ENCODE peak calls at places on chromosomes 6 and 20, in seven cellular contexts. H is H1, Q is endothelial cell of umbilical vein, B is K562, O is HCT116, L is GM12878, G is HepG2. U is an unnamed sample. For H3K4me1, the result is how much of the 10 kb centered on the place peaks cover.

GRCh38 chr6:157632821-157633220 is 190.2 kb upstream of the SNX9 start:
- DNase-seq in H (no peak), Q (no peak), B (no peak), O (no peak), L (no peak), G (no peak), U (no peak)

GRCh38 chr6:19150307-19150706 is 686.9 kb upstream of the ID4 start:
- DNase-seq in H (no peak), Q (no peak), B (no peak), O (no peak), L (no peak), G (no peak), U (no peak)

GRCh38 chr6:123636771-123637170 is at the start of gene TRDN:
- DNase-seq in H (no peak), Q (no peak), B (no peak), O (no peak), L (no peak), G (no peak), U (peak)

GRCh38 chr20:59149678-59150504 is 13.7 kb upstream of the ZNF831 start:
- DNase-seq in H (no peak), Q (no peak), B (no peak), O (no peak), L (no peak), G (no peak), U (no peak)

GRCh38 chr6:17012421-17013225 is 89.2 kb upstream of the STMND1 start:
- DNase-seq in H (peak), Q (peak), B (no peak), O (no peak), L (no peak), G (no peak), U (peak)

GRCh38 chr6:44478158-44478557 is 90.7 kb downstream of the CDC5L start:
- DNase-seq in H (no peak), Q (no peak), B (no peak), O (no peak), L (no peak), G (no peak), U (no peak)

GRCh38 chr6:136579800-136580199 is 29.6 kb upstream of the MAP7 start:
- DNase-seq in H (no peak), Q (no peak), B (no peak), O (no peak), L (no peak), G (no peak), U (no peak)

GRCh38 chr6:100346203-100346602 is 118.5 kb downstream of the SIM1 start:
- DNase-seq in H (no peak), Q (peak), B (no peak), O (no peak), L (no peak), G (no peak), U (no peak)

GRCh38 chr6:8789878-8790277 is 354.5 kb upstream of the SLC35B3 start:
- DNase-seq in H (no peak), Q (no peak), B (no peak), O (no peak), L (no peak), G (no peak), U (no peak)

GRCh38 chr6:8783191-8783590 is 347.8 kb upstream of the SLC35B3 start:
- DNase-seq in H (no peak), Q (no peak), B (no peak), O (no peak), L (no peak), G (no peak), U (no peak)

GRCh38 chr6:8780653-8781052 is 345.3 kb upstream of the SLC35B3 start:
- DNase-seq in H (no peak), Q (no peak), B (no peak), O (no peak), L (no peak), G (no peak), U (no peak)

DNA sequence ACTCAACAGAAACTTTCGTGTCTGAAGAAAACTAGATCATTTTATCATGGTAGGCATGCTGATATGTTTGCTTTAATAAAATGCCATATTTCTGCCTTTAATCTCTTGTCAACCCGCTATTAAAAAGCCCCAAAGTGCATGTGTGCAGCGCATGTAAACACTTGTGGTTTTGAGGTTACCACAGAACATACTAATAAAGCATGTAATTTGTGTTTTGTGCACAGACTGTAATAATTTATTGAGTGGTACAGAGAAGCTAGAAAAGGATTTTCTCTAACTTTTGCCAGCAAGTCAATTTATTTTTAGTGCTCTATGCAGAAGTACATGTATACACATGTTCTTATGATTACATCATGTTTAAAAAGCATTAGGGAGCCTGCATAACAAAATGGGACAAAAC is 349.9 kb upstream of the SLC35B3 start:
- DNase-seq in H (no peak), Q (no peak), B (no peak), O (no peak), L (no peak), G (no peak), U (no peak)
- TF ChIP-seq POLR2AphosphoS5 in H (no peak), Q (no peak), B (no peak), O (no peak), L (no peak), G (no peak), U (no peak)

DNA sequence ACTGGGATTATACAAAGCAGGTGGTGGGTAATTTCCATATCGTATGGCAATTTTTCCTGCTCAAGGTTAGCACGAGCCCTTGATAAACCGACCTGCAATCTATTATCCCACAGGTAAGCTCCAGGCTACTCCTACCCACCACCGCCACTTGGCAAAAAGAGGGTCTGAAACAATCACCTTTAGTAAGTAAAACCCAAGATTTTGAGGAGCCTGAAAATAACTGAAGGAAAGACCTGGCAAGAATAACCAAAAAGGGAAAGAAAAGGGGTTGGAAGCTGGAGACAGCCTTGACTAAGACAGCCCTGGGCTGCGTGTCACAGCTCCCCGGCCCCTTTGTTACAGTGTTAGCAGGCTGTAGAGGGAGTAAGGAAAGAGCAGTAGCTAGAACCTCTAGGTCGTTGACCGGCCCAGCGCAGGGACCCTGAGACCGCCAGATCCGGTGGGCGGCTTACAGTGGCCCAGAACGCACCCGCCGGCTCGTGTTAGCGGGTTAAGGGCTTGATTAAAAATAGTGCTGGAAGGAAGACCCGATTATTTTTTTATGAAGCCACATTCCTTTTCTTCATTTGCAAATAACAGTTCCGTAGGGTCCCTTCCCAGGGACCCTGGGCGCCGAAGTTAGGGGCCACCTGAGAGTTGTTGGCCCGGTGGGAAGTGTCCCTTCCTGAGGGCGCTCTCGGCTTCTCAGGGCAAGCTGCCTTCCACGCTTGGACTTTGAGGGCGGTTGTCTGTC is 30.5 kb downstream of the TFAP2B start:
- DNase-seq in H (no peak), Q (no peak), B (no peak), O (no peak), L (no peak), G (no peak), U (peak)
- TF ChIP-seq EZH2 in H (peak), Q (no peak), B (no peak), O (no peak), L (no peak), G (no peak), U (no peak)

GRCh38 chr20:53940356-53940694 is 130.1 kb downstream of the BCAS1 start:
- DNase-seq in H (no peak), Q (no peak), B (no peak), O (no peak), L (no peak), G (no peak), U (no peak)

GRCh38 chr20:53937929-53938367 is 132.4 kb downstream of the BCAS1 start:
- DNase-seq in H (no peak), Q (no peak), B (no peak), O (no peak), L (no peak), G (peak), U (no peak)

GRCh38 chr20:53939554-53940355 is 130.6 kb downstream of the BCAS1 start:
- DNase-seq in H (peak), Q (peak), B (peak), O (peak), L (peak), G (peak), U (peak)

GRCh38 chr20:53937330-53937729 is 133.1 kb downstream of the BCAS1 start:
- DNase-seq in H (no peak), Q (no peak), B (no peak), O (no peak), L (no peak), G (no peak), U (no peak)

DNA sequence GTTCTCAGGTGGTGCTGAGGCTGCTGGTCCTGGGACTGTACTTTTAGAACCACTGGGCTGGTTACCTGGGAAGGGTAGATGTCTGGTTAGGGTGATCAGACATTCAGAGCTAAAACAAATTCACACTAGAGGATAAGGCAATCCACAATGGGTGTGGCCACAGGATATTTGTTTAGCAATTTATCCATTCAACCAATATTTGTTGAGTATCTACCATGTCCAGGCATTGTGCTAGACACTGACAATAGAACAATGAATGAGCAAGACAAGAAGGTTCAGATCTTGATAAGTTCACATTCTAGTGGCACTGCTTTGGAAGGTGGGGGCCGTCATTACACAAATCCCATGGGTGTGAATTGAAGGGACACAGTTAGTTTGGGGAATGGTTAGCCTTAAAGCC is 131.7 kb downstream of the BCAS1 start:
- DNase-seq in H (no peak), Q (no peak), B (no peak), O (no peak), L (no peak), G (peak), U (no peak)
- H3K4me1 ChIP-seq in H (under half), Q (under half), B (under half), O (under half), L (half or more), G (half or more), U (under half)

DNA sequence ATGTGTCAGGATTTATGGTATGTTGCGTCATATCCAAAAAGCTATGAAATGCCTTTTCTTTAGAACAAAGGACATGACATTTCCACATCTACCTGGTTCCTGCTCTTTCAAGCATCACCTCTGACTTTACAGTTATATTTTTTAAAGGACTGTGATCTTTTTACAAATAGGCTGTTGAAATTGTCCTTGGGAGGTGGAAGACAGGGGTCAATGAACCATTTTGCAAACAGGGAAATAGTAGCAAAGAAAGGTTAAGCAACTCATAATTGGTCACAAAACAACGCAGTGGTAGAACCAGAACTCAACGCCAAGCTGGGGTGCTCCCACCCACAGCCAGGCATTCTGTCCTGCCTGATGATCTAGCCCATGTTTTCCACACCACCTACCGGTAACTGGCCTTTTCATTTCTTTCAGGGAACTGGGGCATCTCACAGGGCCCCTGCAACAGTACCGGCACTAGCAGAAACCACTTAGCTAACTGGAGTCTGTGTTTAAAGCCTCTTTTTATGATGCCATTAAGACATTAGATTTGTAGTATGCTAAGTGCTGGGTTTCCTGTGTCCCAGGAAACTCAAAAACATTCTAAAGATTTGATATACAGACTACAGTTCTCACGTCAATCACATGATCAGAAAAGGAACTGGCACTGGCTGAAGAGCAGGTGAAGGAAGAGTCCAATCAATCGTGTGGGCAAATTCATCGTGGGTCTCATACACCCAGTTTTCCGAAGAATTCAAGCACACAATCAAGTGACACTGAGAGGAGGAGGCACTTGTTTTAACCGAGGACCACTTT is 13.9 kb downstream of the ZNF217 start:
- DNase-seq in H (no peak), Q (peak), B (no peak), O (no peak), L (no peak), G (peak), U (no peak)
- TF ChIP-seq POLR2AphosphoS5 in H (no peak), Q (no peak), B (no peak), O (no peak), L (no peak), G (no peak), U (no peak)

GRCh38 chr20:38725959-38726848 is 1.9 kb downstream of the SLC32A1 start:
- DNase-seq in H (no peak), Q (peak), B (peak), O (no peak), L (no peak), G (peak), U (peak)

GRCh38 chr20:38725458-38725958 is 1.2 kb downstream of the SLC32A1 start:
- DNase-seq in H (no peak), Q (no peak), B (no peak), O (no peak), L (no peak), G (no peak), U (no peak)

GRCh38 chr20:38728237-38728761 is 4.0 kb downstream of the SLC32A1 start:
- DNase-seq in H (no peak), Q (no peak), B (no peak), O (no peak), L (no peak), G (no peak), U (peak)

GRCh38 chr20:38727602-38728236 is 3.4 kb downstream of the SLC32A1 start:
- DNase-seq in H (no peak), Q (no peak), B (no peak), O (no peak), L (no peak), G (no peak), U (no peak)

DNA sequence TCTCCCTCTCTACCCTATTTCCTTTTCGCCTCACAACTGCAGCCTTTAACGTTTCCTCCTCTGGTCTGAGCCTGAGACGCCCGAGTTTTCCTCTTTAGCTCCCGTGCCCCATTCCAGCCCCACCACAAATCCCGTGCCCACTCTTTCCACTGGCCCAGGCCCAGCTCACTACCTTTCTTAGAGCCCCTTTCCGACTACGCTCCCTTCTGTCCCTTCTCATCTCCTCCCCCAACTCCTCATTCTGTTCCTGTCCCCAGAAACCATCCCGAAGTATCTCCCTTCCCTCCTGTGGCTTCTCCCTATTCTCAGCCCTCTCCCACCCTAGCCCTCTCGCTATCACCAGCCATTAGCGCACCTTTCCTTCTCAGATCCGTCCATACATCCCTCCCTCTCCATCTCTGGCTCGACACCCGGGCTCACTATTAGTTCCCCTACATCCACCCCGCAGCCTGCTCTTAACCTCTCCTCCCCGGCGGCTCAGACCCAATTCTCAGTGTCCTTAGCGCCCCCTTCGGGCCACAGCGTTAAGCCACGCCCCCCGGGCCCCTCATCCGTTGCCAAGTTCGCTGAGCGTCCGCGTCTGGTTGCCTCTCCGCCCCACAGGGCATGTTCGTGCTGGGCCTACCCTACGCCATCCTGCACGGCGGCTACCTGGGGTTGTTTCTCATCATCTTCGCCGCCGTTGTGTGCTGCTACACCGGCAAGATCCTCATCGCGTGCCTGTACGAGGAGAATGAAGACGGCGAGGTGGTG is 2.7 kb downstream of the SLC32A1 start:
- DNase-seq in H (no peak), Q (peak), B (peak), O (no peak), L (no peak), G (peak), U (peak)
- TF ChIP-seq EZH2 in H (no peak), Q (peak), B (no peak), O (no peak), L (no peak), G (peak), U (peak)

GRCh38 chr20:14259691-14260090 is 77.7 kb downstream of the FLRT3 start:
- DNase-seq in H (no peak), Q (no peak), B (no peak), O (no peak), L (no peak), G (no peak), U (no peak)
- H3K4me1 ChIP-seq in H (under half), Q (under half), B (under half), O (under half), L (under half), G (under half), U (under half)

DNA sequence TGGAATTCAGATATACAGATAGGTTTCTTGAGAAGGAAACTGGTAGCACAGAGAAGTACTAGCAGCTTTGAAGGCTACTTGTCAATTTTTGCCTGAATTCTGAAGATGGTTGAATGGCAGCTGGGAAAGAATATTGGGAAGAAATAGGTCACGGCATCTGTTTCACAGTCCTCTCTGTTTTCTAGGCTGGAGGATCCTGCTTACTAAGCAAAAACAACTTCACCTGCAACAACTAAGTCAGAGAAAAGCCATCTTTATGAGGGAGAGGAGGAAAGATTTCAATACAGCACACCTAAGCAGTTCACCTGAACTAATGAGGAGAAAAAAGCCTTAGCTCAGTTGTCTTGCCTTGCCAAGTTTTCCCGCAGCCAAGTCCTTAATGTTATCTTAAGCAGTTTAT is 975.5 kb upstream of the EPHA7 start:
- DNase-seq in H (no peak), Q (no peak), B (no peak), O (no peak), L (no peak), G (no peak), U (no peak)
- TF ChIP-seq POLR2AphosphoS5 in H (no peak), Q (no peak), B (no peak), O (no peak), L (no peak), G (no peak), U (no peak)

U was measured in GM23338.